ENCODE peak calls at places on chromosomes 4 and X, in nine cellular contexts. One of them, this sample, is unnamed.

GRCh38 chr4:130395871-130396270 is 1299.9 kb downstream of the C4orf33 start:
- DNase-seq in NK-92 treated with Interleukin-12 subunit alpha and Interleukin-12 subunit beta, amount 100 ng/mL, for 24 hours: no peak
- DNase-seq in activated T-cell treated with anti-CD3 and anti-CD28 coated beads for 48 hours: no peak
- DNase-seq in GM20000: no peak
- DNase-seq in iris pigment epithelial cell: peak
- DNase-seq in sciatic nerve: no peak
- DNase-seq in psoas muscle: no peak
- DNase-seq in NAMALWA: no peak
- DNase-seq in MG63: no peak
- DNase-seq in this sample: peak

GRCh38 chrX:20461576-20461975 is 194.9 kb upstream of the RPS6KA3 start:
- DNase-seq in NK-92 treated with Interleukin-12 subunit alpha and Interleukin-12 subunit beta, amount 100 ng/mL, for 24 hours: no peak
- DNase-seq in activated T-cell treated with anti-CD3 and anti-CD28 coated beads for 48 hours: no peak
- DNase-seq in GM20000: no peak
- DNase-seq in iris pigment epithelial cell: peak
- DNase-seq in sciatic nerve: no peak
- DNase-seq in psoas muscle: no peak
- DNase-seq in NAMALWA: no peak
- DNase-seq in MG63: no peak
- DNase-seq in this sample: peak

GRCh38 chr4:168877779-168878491 is 132.1 kb downstream of the CBR4 start:
- DNase-seq in NK-92 treated with Interleukin-12 subunit alpha and Interleukin-12 subunit beta, amount 100 ng/mL, for 24 hours: no peak
- DNase-seq in activated T-cell treated with anti-CD3 and anti-CD28 coated beads for 48 hours: peak
- DNase-seq in GM20000: peak
- DNase-seq in iris pigment epithelial cell: no peak
- DNase-seq in sciatic nerve: peak
- DNase-seq in psoas muscle: peak
- DNase-seq in NAMALWA: no peak
- DNase-seq in MG63: no peak
- DNase-seq in this sample: peak

GRCh38 chrX:71859637-71860036 is 51.0 kb upstream of the NHSL2 start:
- DNase-seq in NK-92 treated with Interleukin-12 subunit alpha and Interleukin-12 subunit beta, amount 100 ng/mL, for 24 hours: no peak
- DNase-seq in activated T-cell treated with anti-CD3 and anti-CD28 coated beads for 48 hours: no peak
- DNase-seq in GM20000: peak
- DNase-seq in iris pigment epithelial cell: peak
- DNase-seq in sciatic nerve: no peak
- DNase-seq in psoas muscle: no peak
- DNase-seq in NAMALWA: peak
- DNase-seq in MG63: no peak
- DNase-seq in this sample: peak

GRCh38 chrX:31547416-31547815 is 475.6 kb upstream of the FTHL17 start:
- DNase-seq in NK-92 treated with Interleukin-12 subunit alpha and Interleukin-12 subunit beta, amount 100 ng/mL, for 24 hours: no peak
- DNase-seq in activated T-cell treated with anti-CD3 and anti-CD28 coated beads for 48 hours: no peak
- DNase-seq in GM20000: no peak
- DNase-seq in iris pigment epithelial cell: no peak
- DNase-seq in sciatic nerve: no peak
- DNase-seq in psoas muscle: no peak
- DNase-seq in NAMALWA: no peak
- DNase-seq in MG63: peak
- DNase-seq in this sample: peak

GRCh38 chr4:147590249-147590920 is 26.8 kb upstream of the TMEM184C start:
- DNase-seq in NK-92 treated with Interleukin-12 subunit alpha and Interleukin-12 subunit beta, amount 100 ng/mL, for 24 hours: peak
- DNase-seq in activated T-cell treated with anti-CD3 and anti-CD28 coated beads for 48 hours: peak
- DNase-seq in GM20000: peak
- DNase-seq in iris pigment epithelial cell: peak
- DNase-seq in sciatic nerve: peak
- DNase-seq in psoas muscle: peak
- DNase-seq in NAMALWA: peak
- DNase-seq in MG63: peak
- DNase-seq in this sample: peak

GRCh38 chr4:36824682-36825081 is 419.9 kb upstream of the NWD2 start:
- DNase-seq in NK-92 treated with Interleukin-12 subunit alpha and Interleukin-12 subunit beta, amount 100 ng/mL, for 24 hours: no peak
- DNase-seq in activated T-cell treated with anti-CD3 and anti-CD28 coated beads for 48 hours: no peak
- DNase-seq in GM20000: no peak
- DNase-seq in iris pigment epithelial cell: no peak
- DNase-seq in sciatic nerve: no peak
- DNase-seq in psoas muscle: no peak
- DNase-seq in NAMALWA: peak
- DNase-seq in MG63: no peak
- DNase-seq in this sample: no peak

GRCh38 chr4:848803-849477 is 23.0 kb upstream of the CPLX1 start:
- DNase-seq in NK-92 treated with Interleukin-12 subunit alpha and Interleukin-12 subunit beta, amount 100 ng/mL, for 24 hours: no peak
- DNase-seq in activated T-cell treated with anti-CD3 and anti-CD28 coated beads for 48 hours: no peak
- DNase-seq in GM20000: no peak
- DNase-seq in iris pigment epithelial cell: no peak
- DNase-seq in sciatic nerve: no peak
- DNase-seq in psoas muscle: peak
- DNase-seq in NAMALWA: no peak
- DNase-seq in MG63: no peak
- DNase-seq in this sample: no peak

GRCh38 chr4:5797866-5798265 is 86.9 kb downstream of the EVC start:
- DNase-seq in NK-92 treated with Interleukin-12 subunit alpha and Interleukin-12 subunit beta, amount 100 ng/mL, for 24 hours: no peak
- DNase-seq in activated T-cell treated with anti-CD3 and anti-CD28 coated beads for 48 hours: no peak
- DNase-seq in GM20000: no peak
- DNase-seq in iris pigment epithelial cell: no peak
- DNase-seq in sciatic nerve: no peak
- DNase-seq in psoas muscle: no peak
- DNase-seq in NAMALWA: no peak
- DNase-seq in MG63: no peak
- DNase-seq in this sample: no peak

GRCh38 chr4:139528377-139529005 is 27.5 kb downstream of the SETD7 start:
- DNase-seq in NK-92 treated with Interleukin-12 subunit alpha and Interleukin-12 subunit beta, amount 100 ng/mL, for 24 hours: peak
- DNase-seq in activated T-cell treated with anti-CD3 and anti-CD28 coated beads for 48 hours: no peak
- DNase-seq in GM20000: peak
- DNase-seq in iris pigment epithelial cell: peak
- DNase-seq in sciatic nerve: peak
- DNase-seq in psoas muscle: peak
- DNase-seq in NAMALWA: no peak
- DNase-seq in MG63: peak
- DNase-seq in this sample: peak